ENCODE peak calls at places on chromosomes 2 and 18, in six cellular contexts. P, X, B, A, G and T are unnamed samples.

GRCh38 chr2:202171246-202171833 is 67.1 kb downstream of the SUMO1 start:
- DNase-seq in P (no peak), A (no peak), X (no peak), G (peak), B (no peak), T (no peak)

GRCh38 chr2:219466816-219467735 is 31.6 kb upstream of the GMPPA start:
- DNase-seq in X (no peak), A (no peak), G (no peak), P (no peak), B (no peak), T (no peak)

GRCh38 chr2:162075689-162076132 is 1.7 kb upstream of the DPP4 start:
- DNase-seq in G (no peak), B (peak), P (no peak), A (no peak), X (no peak), T (peak)

GRCh38 chr2:97662895-97663625 is 784 bp downstream of the ACTR1B start:
- DNase-seq in X (no peak), G (peak), B (peak), P (peak), A (peak), T (peak)

GRCh38 chr2:80560298-80560697 is 255.7 kb upstream of the LRRTM1 start:
- DNase-seq in A (no peak), B (no peak), P (no peak), X (no peak), G (no peak), T (no peak)

GRCh38 chr2:191421950-191422349 is 176.7 kb downstream of the MYO1B start:
- DNase-seq in B (no peak), X (no peak), P (no peak), A (no peak), G (no peak), T (no peak)

GRCh38 chr2:72031346-72032115 is 116.1 kb downstream of the CYP26B1 start:
- DNase-seq in A (no peak), X (no peak), G (no peak), P (no peak), B (no peak), T (no peak)

GRCh38 chr18:63708650-63709049 is 5.9 kb downstream of the SERPINB11 start:
- DNase-seq in P (no peak), B (peak), G (no peak), A (no peak), X (no peak), T (peak)

GRCh38 chr18:13381907-13382682 is 163.5 kb downstream of the LDLRAD4 start:
- DNase-seq in A (peak), X (peak), G (no peak), P (peak), B (no peak), T (peak)

GRCh38 chr2:201665420-201666158 is 22.3 kb upstream of the TMEM237 start:
- DNase-seq in A (no peak), G (no peak), P (no peak), B (no peak), X (no peak), T (no peak)

GRCh38 chr2:178448968-178449661 is 1.9 kb downstream of the PRKRA start:
- DNase-seq in P (no peak), B (no peak), G (peak), A (no peak), X (no peak), T (no peak)

GRCh38 chr18:24878289-24878688 is 417.9 kb downstream of the HRH4 start:
- DNase-seq in P (no peak), G (no peak), X (peak), A (no peak), B (peak), T (no peak)

DNA sequence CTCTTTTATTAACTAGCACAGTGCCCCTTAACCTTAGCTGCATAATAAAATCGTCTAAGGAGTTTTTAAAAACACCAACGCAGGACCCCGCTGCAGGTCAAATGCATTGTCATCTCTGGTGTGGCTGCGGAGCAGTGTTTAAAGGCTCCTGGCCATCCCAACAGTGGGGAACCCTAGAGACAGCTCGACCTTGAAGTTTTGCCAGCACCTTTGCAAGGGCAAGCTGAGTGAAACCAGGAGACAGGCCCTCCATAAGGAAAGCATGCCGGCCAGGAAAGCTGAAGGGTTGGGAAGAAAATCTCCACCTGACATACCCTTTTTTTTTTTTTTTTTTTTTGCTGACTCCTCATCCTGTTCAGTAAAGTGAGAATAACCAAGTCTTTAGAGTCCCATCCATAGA is 349.0 kb downstream of the CMPK2 start:
- DNase-seq in B (no peak), A (no peak), G (no peak), P (no peak), X (no peak), T (no peak)
- TF ChIP-seq CTCF in B (no peak), A (no peak), G (no peak), P (no peak), X (no peak), T (no peak)

GRCh38 chr2:17849260-17849659 is 29.2 kb upstream of the KCNS3 start:
- DNase-seq in P (no peak), X (no peak), B (no peak), G (no peak), A (no peak), T (no peak)
- TF ChIP-seq CTCF in P (no peak), X (no peak), B (no peak), G (no peak), A (no peak), T (no peak)

GRCh38 chr2:63692002-63692606 is 103.3 kb downstream of the MDH1 start:
- DNase-seq in X (peak), G (no peak), P (peak), B (peak), A (no peak), T (peak)
- TF ChIP-seq CTCF in X (peak), G (peak), P (peak), B (peak), A (peak), T (peak)

DNA sequence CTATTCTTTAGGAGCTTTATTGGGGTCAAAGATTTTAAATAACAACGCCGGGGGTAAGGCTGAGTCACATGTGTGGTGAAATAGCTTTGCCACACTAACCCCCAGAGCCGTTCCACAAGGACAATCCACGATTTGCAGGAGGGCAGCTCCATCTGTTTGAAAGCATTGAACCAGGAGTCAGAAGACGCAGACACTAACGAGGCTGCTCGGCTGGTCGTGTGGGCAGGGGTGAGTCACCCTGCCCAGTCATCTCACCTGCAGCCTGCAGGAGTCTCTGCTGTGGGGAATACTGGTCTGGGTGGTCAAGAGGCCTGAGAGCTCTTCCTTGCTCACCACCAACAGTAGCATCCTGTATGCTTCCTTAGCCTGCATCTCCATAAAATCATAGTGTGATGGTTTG is 149.2 kb upstream of the NCK2 start:
- DNase-seq in X (no peak), G (no peak), A (no peak), B (no peak), P (peak), T (no peak)
- TF ChIP-seq CTCF in X (no peak), G (no peak), A (no peak), B (no peak), P (peak), T (no peak)

GRCh38 chr2:170518911-170519310 is 196.2 kb upstream of the SP5 start:
- DNase-seq in X (no peak), G (no peak), B (no peak), A (no peak), P (no peak), T (no peak)

GRCh38 chr2:170521299-170521698 is 193.8 kb upstream of the SP5 start:
- DNase-seq in A (no peak), G (no peak), P (no peak), B (no peak), X (no peak), T (no peak)

GRCh38 chr2:170525566-170525900 is 189.6 kb upstream of the SP5 start:
- DNase-seq in B (peak), P (peak), X (peak), G (no peak), A (peak), T (peak)

GRCh38 chr2:170524828-170525565 is 190.1 kb upstream of the SP5 start:
- DNase-seq in G (no peak), B (no peak), X (no peak), P (no peak), A (no peak), T (no peak)

GRCh38 chr2:170523506-170523905 is 191.6 kb upstream of the SP5 start:
- DNase-seq in B (no peak), X (no peak), G (no peak), P (no peak), A (no peak), T (no peak)
- TF ChIP-seq CTCF in B (no peak), X (no peak), G (peak), P (no peak), A (no peak), T (no peak)

DNA sequence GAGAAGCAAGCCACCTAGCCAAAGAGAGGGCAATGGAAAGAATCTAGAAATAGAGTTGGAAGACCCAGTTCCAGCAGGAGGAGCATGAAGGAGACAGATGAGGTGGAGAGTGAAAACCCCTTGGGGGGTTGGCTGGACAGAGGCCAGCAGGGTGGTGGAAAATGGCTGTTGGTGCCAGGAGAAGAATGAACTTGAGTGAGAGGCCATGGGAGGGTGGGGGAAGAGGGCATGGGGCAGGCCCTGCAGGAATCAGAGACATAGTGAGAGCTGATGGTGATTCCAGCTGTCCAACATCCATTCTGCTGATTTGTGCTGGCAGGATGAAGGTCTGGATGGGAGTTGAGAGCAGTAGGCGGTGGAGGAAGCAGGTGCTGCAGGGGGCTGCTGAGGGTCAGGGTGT is 108.0 kb upstream of the TNP1 start:
- DNase-seq in A (no peak), X (no peak), B (no peak), P (no peak), G (no peak), T (no peak)
- TF ChIP-seq CTCF in A (no peak), X (no peak), B (no peak), P (no peak), G (no peak), T (no peak)

DNA sequence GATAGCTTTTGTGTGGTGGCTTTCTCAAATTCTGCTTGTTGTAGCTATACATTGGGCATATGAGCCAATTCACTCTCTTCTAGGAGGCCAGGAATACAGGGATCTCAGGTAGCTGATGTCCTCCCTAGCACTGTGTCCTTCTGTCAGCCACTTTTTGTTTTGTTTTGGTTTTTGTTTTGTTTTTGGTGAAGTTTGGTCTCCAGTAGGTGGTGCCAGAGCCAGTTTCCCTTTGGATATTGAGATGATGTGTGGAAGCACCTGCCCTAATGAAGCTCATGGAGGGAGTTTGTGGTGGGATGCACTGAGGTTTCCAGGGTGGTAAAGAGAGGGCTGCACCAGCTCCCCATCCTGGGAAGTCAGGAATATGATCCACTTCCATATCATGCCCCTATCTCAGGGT is 100.5 kb upstream of the VWC2L start:
- DNase-seq in P (no peak), A (no peak), X (no peak), B (no peak), G (no peak), T (no peak)
- TF ChIP-seq CTCF in P (peak), A (no peak), X (peak), B (peak), G (peak), T (no peak)